ENCODE peak calls at places on chromosome 17, in seven cellular contexts. V is astrocyte, C is coronary artery, Y is Panc1, X is AG04449, P is GM23248, B is fibroblast of pulmonary artery. S is an unnamed sample.
A peak's percentile ranks its signal among the peaks of the same experiment; 100 is the strongest.

GRCh38 chr17:50292465-50292864 is 18.2 kb downstream of the TMEM92 start:
- DNase-seq in X (no peak), V (no peak), C (no peak), P (no peak), Y (no peak), B (no peak), S (no peak)

GRCh38 chr17:80359422-80360110 is 55.4 kb upstream of the ENDOV start:
- DNase-seq in B (no peak), X (no peak), Y (no peak), V (no peak), P (no peak), C (no peak), S (no peak)

GRCh38 chr17:47212458-47212857 is 3.3 kb downstream of the MYL4 start:
- DNase-seq in V (no peak), B (no peak), Y (no peak), X (no peak), C (no peak), P (no peak), S (no peak)

GRCh38 chr17:31726980-31727427 is 132.0 kb downstream of the COPRS start:
- DNase-seq in X (no peak), B (peak; percentile 10), Y (no peak), V (peak; percentile 78), P (no peak), C (no peak), S (no peak)

GRCh38 chr17:68302666-68303065 is 11.4 kb downstream of the ARSG start:
- DNase-seq in Y (no peak), V (no peak), C (no peak), X (no peak), B (no peak), P (no peak), S (no peak)

GRCh38 chr17:46125831-46126230 is 67.4 kb downstream of the KANSL1 start:
- DNase-seq in V (peak; percentile 71), X (no peak), P (no peak), B (peak; percentile 42), C (no peak), Y (no peak), S (no peak)

GRCh38 chr17:419073-419735 is 66.6 kb upstream of the RPH3AL start:
- DNase-seq in B (no peak), V (no peak), Y (no peak), X (no peak), C (no peak), P (no peak), S (no peak)

GRCh38 chr17:74901353-74902145 is 8.1 kb upstream of the FADS6 start:
- DNase-seq in C (no peak), Y (no peak), P (no peak), B (no peak), V (no peak), X (no peak), S (no peak)

GRCh38 chr17:43468746-43469544 is 14.8 kb upstream of the DHX8 start:
- DNase-seq in X (peak; percentile 80), V (peak; percentile 98), Y (no peak), B (peak; percentile 48), P (peak; percentile 98), C (no peak), S (no peak)

GRCh38 chr17:43591750-43592562 is 45.8 kb upstream of the ETV4 start:
- DNase-seq in B (peak; percentile 94), X (no peak), V (peak; percentile 90), P (peak; percentile 86), C (peak; percentile 86), Y (no peak), S (peak; percentile 20)

GRCh38 chr17:19380551-19381284 is 2.4 kb downstream of the MAPK7 start:
- DNase-seq in P (no peak), Y (no peak), C (peak; percentile 67), V (no peak), B (no peak), X (no peak), S (no peak)

GRCh38 chr17:28478940-28479615 is 5.6 kb downstream of the SLC13A2 start:
- DNase-seq in X (no peak), V (no peak), P (peak; percentile 30), Y (no peak), C (no peak), B (no peak), S (no peak)

GRCh38 chr17:77373298-77374169 is 232.8 kb downstream of the SEC14L1 start:
- DNase-seq in Y (no peak), C (no peak), B (no peak), V (no peak), X (no peak), P (peak; percentile 73), S (no peak)

GRCh38 chr17:81603846-81604610 is 32.9 kb downstream of the NPLOC4 start:
- DNase-seq in C (no peak), Y (no peak), V (no peak), P (no peak), X (no peak), B (no peak), S (no peak)

GRCh38 chr17:66964930-66965800 is 658 bp downstream of the CACNG4 start:
- DNase-seq in C (no peak), Y (no peak), V (no peak), B (no peak), P (no peak), X (no peak), S (peak; percentile 30)
- H3K4me3 ChIP-seq in C (peak overlapping the region; percentile 71), Y (peak overlapping the region; percentile 76), V (peak overlapping the region; percentile 55), B (peak overlapping the region; percentile 27), P (peak overlapping the region; percentile 35), X (peak overlapping the region; percentile 57), S (peak overlapping the region; percentile 36)

DNA sequence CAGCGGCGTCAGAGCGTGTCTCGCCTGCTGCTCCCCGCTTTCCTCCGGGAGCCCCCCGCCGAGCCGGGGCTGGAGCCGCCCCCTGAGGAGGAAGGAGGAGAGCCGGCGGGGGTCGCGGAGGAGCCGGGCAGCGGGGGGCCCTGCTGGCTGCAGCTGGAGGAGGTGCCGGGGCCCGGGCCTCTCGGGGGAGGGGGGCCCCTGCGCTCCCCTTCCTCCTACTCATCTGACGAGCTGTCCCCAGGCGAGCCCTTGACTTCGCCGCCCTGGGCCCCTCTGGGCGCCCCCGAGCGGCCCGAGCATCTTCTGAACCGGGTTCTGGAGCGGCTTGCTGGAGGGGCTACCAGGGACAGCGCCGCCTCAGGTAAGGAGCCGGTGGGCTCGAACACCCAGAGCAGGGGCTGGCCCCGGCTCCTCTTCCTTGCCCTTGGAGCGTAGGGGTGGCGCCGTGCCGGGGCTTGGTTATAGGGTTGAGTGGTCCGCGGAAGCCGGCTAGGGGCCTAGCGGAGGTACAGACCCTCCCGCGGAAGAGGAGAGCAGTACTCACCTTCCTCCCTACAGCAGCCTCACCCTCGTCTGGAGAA is 841 bp downstream of the RAPGEFL1 start:
- DNase-seq in V (no peak), X (no peak), P (no peak), C (no peak), Y (no peak), B (no peak), S (no peak)
- H3K4me3 ChIP-seq in V (no peak overlapping the region), X (no peak overlapping the region), P (no peak overlapping the region), C (peak overlapping the region; percentile 68), Y (no peak overlapping the region), B (no peak overlapping the region), S (no peak overlapping the region)

DNA sequence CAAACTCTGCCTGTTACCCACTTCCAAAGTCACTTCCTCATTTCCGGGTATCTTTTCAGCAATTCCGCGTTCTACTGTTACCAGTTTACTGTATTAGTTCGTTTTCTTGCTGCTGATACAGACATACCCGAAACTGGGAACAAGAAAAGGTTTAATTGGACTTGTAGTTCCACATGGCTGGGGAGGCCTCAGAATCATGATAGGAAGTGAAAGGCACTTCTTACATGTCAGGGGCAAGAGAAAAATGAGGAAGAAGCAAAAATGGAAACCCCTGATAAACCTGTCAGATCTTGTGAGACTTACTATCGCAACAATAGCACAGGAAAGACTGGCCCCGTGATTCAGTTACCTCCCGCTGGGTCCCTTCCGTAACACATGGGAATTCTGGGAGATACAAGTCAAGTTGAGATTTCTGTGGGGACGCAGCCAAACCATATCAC is 30.9 kb downstream of the PAFAH1B1 start:
- DNase-seq in X (no peak), Y (no peak), B (no peak), C (no peak), P (no peak), V (no peak), S (peak; percentile 61)
- H3K4me3 ChIP-seq in X (no peak overlapping the region), Y (no peak overlapping the region), B (no peak overlapping the region), C (no peak overlapping the region), P (no peak overlapping the region), V (no peak overlapping the region), S (no peak overlapping the region)

GRCh38 chr17:73155410-73156165 is 9.2 kb upstream of the SSTR2 start:
- DNase-seq in Y (no peak), P (no peak), C (no peak), V (no peak), B (no peak), X (no peak), S (no peak)
- H3K4me3 ChIP-seq in Y (peak overlapping the region; percentile 19), P (no peak overlapping the region), C (no peak overlapping the region), V (no peak overlapping the region), B (no peak overlapping the region), X (no peak overlapping the region), S (no peak overlapping the region)

GRCh38 chr17:18318771-18319450 is 3.8 kb downstream of the SMCR8 start:
- DNase-seq in X (no peak), Y (no peak), B (no peak), P (peak; percentile 37), V (no peak), C (no peak), S (no peak)

GRCh38 chr17:18315498-18316360 is 636 bp downstream of the SMCR8 start:
- DNase-seq in B (peak; percentile 11), C (no peak), Y (no peak), V (peak; percentile 3), X (no peak), P (no peak), S (no peak)

GRCh38 chr17:18319604-18320256 is 4.6 kb downstream of the SMCR8 start:
- DNase-seq in C (no peak), V (peak; percentile 27), X (peak; percentile 19), Y (no peak), P (peak; percentile 90), B (peak; percentile 79), S (peak; percentile 36)

GRCh38 chr17:18320301-18320700 is 5.2 kb downstream of the SMCR8 start:
- DNase-seq in B (no peak), Y (no peak), P (no peak), C (no peak), V (no peak), X (no peak), S (no peak)

GRCh38 chr17:18318122-18318521 is 3.0 kb downstream of the SMCR8 start:
- DNase-seq in X (no peak), B (no peak), V (no peak), Y (no peak), C (no peak), P (peak; percentile 9), S (no peak)
- H3K4me3 ChIP-seq in X (no peak overlapping the region), B (peak overlapping the region; percentile 4), V (no peak overlapping the region), Y (peak overlapping the region; percentile 54), C (peak overlapping the region; percentile 39), P (peak overlapping the region; percentile 54), S (no peak overlapping the region)